ENCODE peak calls at places on chromosomes 2 and 18, in ten cellular contexts. D is hepatocyte; R is sigmoid colon; A is neural progenitor cell; F is A549; S is dorsolateral prefrontal cortex; I is left ventricle myocardium inferior; U is transverse colon; H is cardiac muscle cell; W is effector memory CD4-positive, alpha-beta T cell. J is an unnamed sample.

GRCh38 chr2:133338224-133338623 is 230.0 kb downstream of the NCKAP5 start:
- DNase-seq in D (no peak), R (no peak), A (no peak), F (no peak), S (no peak), I (no peak), U (no peak), H (no peak), W (no peak), J (no peak)

GRCh38 chr2:169716229-169716886 is 17.3 kb upstream of the KLHL23 start:
- DNase-seq in D (peak), R (no peak), A (no peak), F (no peak), S (no peak), I (no peak), U (peak), H (peak), W (no peak), J (peak)

GRCh38 chr2:113877651-113878594 is 12.0 kb upstream of the ACTR3 start:
- DNase-seq in D (peak), R (no peak), A (no peak), F (no peak), S (no peak), I (no peak), U (no peak), H (no peak), W (no peak), J (no peak)

GRCh38 chr2:69514406-69514805 is 77.2 kb upstream of the NFU1 start:
- DNase-seq in D (peak), R (no peak), A (peak), F (no peak), S (no peak), I (peak), U (no peak), H (peak), W (no peak), J (no peak)

GRCh38 chr2:120883607-120884405 is 148.1 kb downstream of the GLI2 start:
- DNase-seq in D (no peak), R (no peak), A (peak), F (no peak), S (no peak), I (peak), U (no peak), H (no peak), W (no peak), J (no peak)

GRCh38 chr2:109440507-109441156 is 173.1 kb downstream of the SEPTIN10 start:
- DNase-seq in D (no peak), R (peak), A (no peak), F (no peak), S (no peak), I (no peak), U (no peak), H (peak), W (no peak), J (no peak)

GRCh38 chr2:142603761-142604160 is 273.7 kb upstream of the KYNU start:
- DNase-seq in D (no peak), R (no peak), A (no peak), F (no peak), S (no peak), I (no peak), U (no peak), H (no peak), W (no peak), J (no peak)

GRCh38 chr2:119659601-119660342 is 19.2 kb upstream of the TMEM177 start:
- DNase-seq in D (peak), R (no peak), A (peak), F (no peak), S (no peak), I (no peak), U (peak), H (peak), W (no peak), J (peak)

GRCh38 chr2:14530506-14530905 is 102.0 kb upstream of the LRATD1 start:
- DNase-seq in D (no peak), R (no peak), A (no peak), F (no peak), S (no peak), I (no peak), U (no peak), H (no peak), W (no peak), J (no peak)

GRCh38 chr2:56017784-56018183 is 94.2 kb upstream of the EFEMP1 start:
- DNase-seq in D (no peak), R (no peak), A (no peak), F (no peak), S (no peak), I (no peak), U (no peak), H (no peak), W (no peak), J (no peak)

GRCh38 chr2:178395941-178396585 is 54.9 kb downstream of the PRKRA start:
- DNase-seq in D (no peak), R (no peak), A (no peak), F (no peak), S (no peak), I (no peak), U (no peak), H (no peak), W (no peak), J (no peak)

GRCh38 chr2:85887566-85888019 is 1.2 kb downstream of the ST3GAL5 start:
- DNase-seq in D (peak), R (peak), A (peak), F (peak), S (peak), I (peak), U (peak), H (peak), W (peak), J (peak)

GRCh38 chr2:176818653-176819052 is 393.9 kb upstream of the HNRNPA3 start:
- DNase-seq in D (no peak), R (no peak), A (no peak), F (no peak), S (no peak), I (no peak), U (no peak), H (no peak), W (no peak), J (no peak)

GRCh38 chr2:171411791-171412483 is 21.9 kb downstream of the METTL8 start:
- DNase-seq in D (no peak), R (no peak), A (no peak), F (no peak), S (no peak), I (no peak), U (no peak), H (peak), W (no peak), J (no peak)
- H3K27ac ChIP-seq in D (no peak), R (no peak), A (no peak), F (no peak), S (no peak), I (no peak), U (no peak), H (no peak), W (no peak), J (no peak)

GRCh38 chr18:10033038-10033437 is 119.2 kb downstream of the VAPA start:
- DNase-seq in D (no peak), R (no peak), A (no peak), F (no peak), S (no peak), I (no peak), U (no peak), H (no peak), W (no peak), J (no peak)

GRCh38 chr18:10029711-10030110 is 115.9 kb downstream of the VAPA start:
- DNase-seq in D (no peak), R (no peak), A (no peak), F (no peak), S (no peak), I (no peak), U (no peak), H (no peak), W (no peak), J (no peak)

GRCh38 chr18:10035306-10035991 is 121.6 kb downstream of the VAPA start:
- DNase-seq in D (peak), R (no peak), A (no peak), F (no peak), S (no peak), I (no peak), U (no peak), H (no peak), W (no peak), J (no peak)

GRCh38 chr18:10030816-10031541 is 117.2 kb downstream of the VAPA start:
- DNase-seq in D (no peak), R (no peak), A (no peak), F (no peak), S (no peak), I (no peak), U (no peak), H (no peak), W (no peak), J (no peak)

DNA sequence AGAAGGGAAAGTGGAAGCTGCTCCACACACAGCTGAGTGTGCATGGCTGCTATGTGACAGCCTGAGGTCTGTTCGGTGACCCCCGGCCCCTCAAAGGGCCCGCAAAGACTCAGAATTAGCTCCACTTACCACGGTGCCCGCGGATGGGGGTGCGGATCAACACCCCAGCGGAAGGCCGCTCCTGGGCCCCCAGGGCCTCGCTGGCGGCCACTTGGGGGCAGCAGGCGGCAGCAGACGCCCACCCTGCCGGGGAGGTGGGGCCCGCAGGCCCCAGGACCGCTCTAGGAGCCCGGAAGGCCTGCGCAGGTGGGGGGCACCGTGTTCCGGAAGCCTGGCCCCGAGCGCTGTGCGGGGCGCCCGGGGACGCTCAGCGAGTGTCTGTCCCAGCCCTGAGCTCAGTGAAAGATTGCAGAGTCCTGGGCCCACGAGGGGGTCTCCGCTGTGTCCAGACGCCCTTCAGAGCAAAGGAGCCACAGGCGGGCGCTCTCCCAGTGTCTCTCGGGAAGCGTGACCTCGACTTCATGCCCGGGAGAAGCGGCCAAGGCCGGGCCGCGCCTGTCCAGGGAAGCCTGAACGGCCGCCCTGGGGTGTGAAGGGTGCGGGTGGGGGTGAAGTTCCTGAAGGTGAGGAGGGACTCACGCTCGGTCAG is 118.6 kb downstream of the VAPA start:
- DNase-seq in D (no peak), R (no peak), A (peak), F (no peak), S (no peak), I (no peak), U (no peak), H (no peak), W (no peak), J (no peak)
- H3K27ac ChIP-seq in D (no peak), R (no peak), A (no peak), F (no peak), S (peak), I (peak), U (no peak), H (no peak), W (no peak), J (no peak)

DNA sequence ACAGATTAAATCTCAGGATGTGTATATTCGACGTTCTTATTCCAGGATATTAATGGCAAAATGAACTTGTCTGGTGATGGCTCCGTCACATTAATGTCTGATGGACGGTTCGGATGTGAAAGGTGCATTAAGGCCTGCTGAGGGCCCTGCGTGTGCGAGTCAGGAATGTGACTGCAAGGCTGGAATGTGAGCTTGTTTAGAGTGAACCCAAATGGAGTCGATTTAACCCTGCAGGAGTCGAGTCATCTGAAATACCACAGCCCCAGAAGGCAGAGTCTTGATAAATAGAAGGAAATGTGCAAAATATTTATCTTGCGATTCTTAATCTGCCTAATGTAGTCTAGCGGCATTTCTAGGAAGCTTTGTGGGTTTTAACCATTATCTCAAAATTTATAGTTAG is 44.3 kb downstream of the RDH14 start:
- DNase-seq in D (peak), R (no peak), A (peak), F (no peak), S (no peak), I (no peak), U (no peak), H (peak), W (no peak), J (no peak)
- H3K27ac ChIP-seq in D (peak), R (no peak), A (no peak), F (no peak), S (no peak), I (no peak), U (no peak), H (no peak), W (no peak), J (no peak)

DNA sequence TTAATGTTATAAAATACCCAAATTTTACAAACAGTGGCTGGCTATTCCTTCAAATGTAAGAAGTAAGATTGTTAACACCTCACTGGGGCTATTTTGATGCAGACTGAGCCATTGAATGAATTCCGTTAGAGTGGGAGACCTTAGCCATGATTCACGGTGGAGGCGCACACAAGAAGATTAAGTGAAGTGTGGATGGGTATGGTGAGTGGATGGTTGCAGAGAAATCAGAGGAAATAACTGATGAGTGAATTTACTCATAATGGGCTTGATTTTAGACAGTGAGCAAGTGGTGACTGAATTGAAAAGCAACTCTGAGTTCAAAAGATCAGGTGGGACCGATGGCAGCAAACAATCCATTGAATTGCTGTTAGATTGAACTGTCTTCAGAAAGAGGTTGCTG is 75.0 kb downstream of the NRP2 start:
- DNase-seq in D (no peak), R (no peak), A (no peak), F (no peak), S (no peak), I (no peak), U (no peak), H (no peak), W (no peak), J (no peak)
- H3K27ac ChIP-seq in D (peak), R (peak), A (no peak), F (peak), S (no peak), I (peak), U (peak), H (no peak), W (no peak), J (no peak)

GRCh38 chr2:64975232-64975791 is 13.9 kb upstream of the SLC1A4 start:
- DNase-seq in D (no peak), R (no peak), A (no peak), F (peak), S (peak), I (peak), U (no peak), H (peak), W (no peak), J (no peak)
- H3K27ac ChIP-seq in D (no peak), R (no peak), A (no peak), F (peak), S (no peak), I (peak), U (no peak), H (no peak), W (no peak), J (no peak)

DNA sequence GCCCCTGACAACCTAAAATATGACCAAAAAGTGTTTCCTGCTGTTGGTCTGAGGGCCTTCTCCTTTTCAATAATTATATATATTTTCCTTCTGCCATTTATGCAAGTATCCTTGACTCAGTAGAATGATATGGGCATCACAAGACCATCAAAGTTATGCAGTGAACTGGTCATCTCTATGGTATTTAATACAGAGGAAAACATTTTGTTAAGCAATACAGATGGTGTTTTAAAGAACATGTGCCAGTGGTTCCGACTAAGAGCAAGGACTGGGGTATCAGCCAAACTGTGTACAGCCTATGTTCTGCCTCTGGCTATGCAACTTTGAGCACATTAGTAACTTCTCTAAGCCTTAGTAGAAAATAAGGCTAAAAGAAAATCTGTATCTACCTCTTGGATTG is 179.0 kb downstream of the TRABD2A start:
- DNase-seq in D (no peak), R (no peak), A (no peak), F (no peak), S (no peak), I (no peak), U (no peak), H (peak), W (no peak), J (no peak)
- H3K27ac ChIP-seq in D (no peak), R (no peak), A (no peak), F (no peak), S (no peak), I (no peak), U (no peak), H (no peak), W (no peak), J (no peak)

GRCh38 chr2:191929288-191929687 is 82.4 kb upstream of the CAVIN2 start:
- DNase-seq in D (no peak), R (no peak), A (no peak), F (no peak), S (no peak), I (no peak), U (no peak), H (peak), W (no peak), J (no peak)

GRCh38 chr2:191927991-191928390 is 81.1 kb upstream of the CAVIN2 start:
- DNase-seq in D (no peak), R (no peak), A (no peak), F (no peak), S (no peak), I (no peak), U (no peak), H (peak), W (no peak), J (no peak)

GRCh38 chr2:191926671-191927070 is 79.8 kb upstream of the CAVIN2 start:
- DNase-seq in D (no peak), R (no peak), A (no peak), F (no peak), S (no peak), I (no peak), U (no peak), H (no peak), W (no peak), J (no peak)

GRCh38 chr2:191930205-191930604 is 83.3 kb upstream of the CAVIN2 start:
- DNase-seq in D (no peak), R (no peak), A (no peak), F (no peak), S (no peak), I (no peak), U (no peak), H (no peak), W (no peak), J (no peak)

GRCh38 chr2:191927319-191927867 is 80.5 kb upstream of the CAVIN2 start:
- DNase-seq in D (no peak), R (peak), A (peak), F (peak), S (peak), I (no peak), U (peak), H (peak), W (no peak), J (peak)
- H3K27ac ChIP-seq in D (no peak), R (peak), A (peak), F (peak), S (no peak), I (no peak), U (peak), H (no peak), W (no peak), J (no peak)

J was measured in colonic mucosa.